ENCODE peak calls at places on chromosomes 12 and 14, in five cellular contexts. P, L, B, Z and X are unnamed samples.

GRCh38 chr12:114938487-114939210 is 254.7 kb upstream of the TBX3 start:
- DNase-seq in P (no peak), L (no peak), B (no peak), Z (peak), X (no peak)

GRCh38 chr12:90712671-90713070 is 242.3 kb downstream of the CCER1 start:
- DNase-seq in P (no peak), L (no peak), B (no peak), Z (no peak), X (no peak)

GRCh38 chr14:106605548-106606448 is 1079.4 kb downstream of the TMEM121 start:
- DNase-seq in P (no peak), L (no peak), B (peak), Z (no peak), X (peak)

GRCh38 chr12:12779529-12779928 is 5.9 kb upstream of the APOLD1 start:
- DNase-seq in P (peak), L (peak), B (no peak), Z (no peak), X (no peak)

GRCh38 chr14:104141621-104142091 is 3.3 kb downstream of the KIF26A start:
- DNase-seq in P (no peak), L (no peak), B (no peak), Z (no peak), X (peak)

GRCh38 chr14:49966304-49966809 is 73.5 kb downstream of the ARF6 start:
- DNase-seq in P (peak), L (peak), B (no peak), Z (peak), X (no peak)

GRCh38 chr12:51678086-51678724 is 87.2 kb downstream of the SCN8A start:
- DNase-seq in P (peak), L (peak), B (peak), Z (peak), X (peak)

GRCh38 chr12:132729541-132730320 is 19.1 kb downstream of the PGAM5 start:
- DNase-seq in P (peak), L (no peak), B (no peak), Z (no peak), X (peak)

GRCh38 chr14:59318908-59319307 is 130.4 kb downstream of the DAAM1 start:
- DNase-seq in P (no peak), L (no peak), B (no peak), Z (no peak), X (no peak)

GRCh38 chr14:101171650-101172049 is 268.1 kb upstream of the RTL1 start:
- DNase-seq in P (no peak), L (no peak), B (no peak), Z (no peak), X (no peak)

GRCh38 chr12:21764063-21764462 is 10.4 kb downstream of the KCNJ8 start:
- DNase-seq in P (no peak), L (peak), B (no peak), Z (no peak), X (no peak)

GRCh38 chr14:54805080-54805479 is 97.5 kb downstream of the GCH1 start:
- DNase-seq in P (no peak), L (no peak), B (no peak), Z (no peak), X (no peak)

GRCh38 chr12:123150804-123151678 is at the start of gene PITPNM2:
- DNase-seq in P (peak), L (peak), B (peak), Z (peak), X (peak)

GRCh38 chr12:30098677-30099076 is 314.9 kb upstream of the TMTC1 start:
- DNase-seq in P (no peak), L (no peak), B (no peak), Z (peak), X (no peak)

GRCh38 chr14:65412881-65413738 is 580 bp downstream of the FUT8 start:
- DNase-seq in P (peak), L (peak), B (peak), Z (peak), X (peak)

GRCh38 chr14:61542848-61543790 is 152.2 kb upstream of the HIF1A start:
- DNase-seq in P (peak), L (no peak), B (no peak), Z (no peak), X (no peak)

GRCh38 chr12:56192582-56192981 is 3.3 kb upstream of the SMARCC2 start:
- DNase-seq in P (no peak), L (no peak), B (no peak), Z (no peak), X (no peak)
- TF ChIP-seq EZH2phosphoT487 in P (no peak), L (no peak), B (no peak), Z (no peak), X (no peak)

DNA sequence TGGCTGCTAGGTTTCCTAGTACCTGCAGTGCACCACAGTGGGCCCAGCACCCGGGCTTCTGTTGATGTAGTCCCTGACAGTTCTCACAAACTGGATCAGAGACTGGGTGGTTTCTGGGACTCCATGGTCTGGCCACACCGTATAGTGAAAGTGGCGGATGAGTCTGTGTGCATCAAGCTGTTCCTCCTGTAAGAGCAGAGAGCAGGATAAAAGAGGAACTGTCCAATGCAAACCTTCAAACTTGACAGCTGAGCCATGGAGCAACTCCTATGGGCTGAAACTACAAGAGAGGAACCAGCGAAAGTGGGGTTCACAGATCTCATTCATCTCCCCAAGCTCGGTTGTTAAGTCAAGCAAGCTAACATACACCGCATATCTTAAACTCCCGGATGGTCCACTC is 102.8 kb downstream of the PTPRB start:
- DNase-seq in P (no peak), L (no peak), B (no peak), Z (no peak), X (no peak)
- TF ChIP-seq EZH2phosphoT487 in P (no peak), L (no peak), B (no peak), Z (no peak), X (no peak)

GRCh38 chr12:109581856-109582255 is 8.3 kb downstream of the MVK start:
- DNase-seq in P (peak), L (no peak), B (no peak), Z (no peak), X (no peak)

GRCh38 chr12:109581334-109581691 is 7.7 kb downstream of the MVK start:
- DNase-seq in P (no peak), L (no peak), B (no peak), Z (no peak), X (no peak)

GRCh38 chr12:109583733-109584132 is 10.1 kb downstream of the MVK start:
- DNase-seq in P (peak), L (no peak), B (no peak), Z (no peak), X (no peak)

GRCh38 chr12:109580684-109581333 is 7.2 kb downstream of the MVK start:
- DNase-seq in P (no peak), L (no peak), B (no peak), Z (no peak), X (no peak)

DNA sequence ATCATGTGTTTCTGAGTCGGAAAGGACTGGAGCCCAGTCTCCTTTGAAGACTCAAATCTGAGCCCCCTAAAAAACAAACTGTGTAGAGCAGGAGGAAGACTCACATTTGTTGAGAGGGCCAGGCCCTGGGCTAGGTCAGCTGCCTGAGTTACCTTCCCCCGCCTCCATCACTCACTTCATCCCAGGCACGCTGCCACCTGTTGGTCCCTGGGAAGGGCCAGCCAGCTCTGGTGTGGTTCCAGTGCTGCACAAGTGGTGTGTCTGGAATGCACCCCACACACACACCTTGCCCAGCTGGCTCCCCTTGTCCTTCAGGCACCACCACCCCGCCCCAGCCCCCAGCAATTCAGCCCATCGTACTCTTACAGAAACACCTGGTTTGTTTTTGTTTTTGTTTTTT is 9.0 kb downstream of the MVK start:
- DNase-seq in P (no peak), L (no peak), B (no peak), Z (peak), X (peak)
- TF ChIP-seq EZH2phosphoT487 in P (no peak), L (no peak), B (no peak), Z (no peak), X (no peak)

DNA sequence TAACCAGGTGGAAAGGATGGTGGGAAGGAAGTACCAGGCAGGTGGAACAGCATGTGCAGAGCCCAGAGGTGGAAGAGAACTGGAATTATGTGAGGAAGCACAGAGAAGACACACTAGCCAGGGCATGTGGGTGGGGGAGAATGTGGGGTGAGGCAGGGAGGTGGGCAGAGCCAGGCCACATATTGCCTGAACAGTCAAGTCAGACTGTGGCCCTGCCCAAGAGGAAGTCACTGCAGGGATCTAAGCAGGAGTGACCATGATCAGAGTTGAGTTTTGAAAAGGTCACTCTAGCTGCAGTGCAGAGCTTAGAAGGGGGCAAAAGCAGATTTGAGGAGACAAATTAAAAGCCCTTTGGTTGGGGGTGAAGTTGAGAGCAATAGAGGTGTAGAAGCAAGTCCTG is 114.0 kb upstream of the SLC38A2 start:
- DNase-seq in P (no peak), L (no peak), B (no peak), Z (no peak), X (no peak)
- TF ChIP-seq EZH2phosphoT487 in P (no peak), L (no peak), B (no peak), Z (no peak), X (no peak)

GRCh38 chr12:53223391-53224267 is 8.4 kb downstream of the RARG start:
- DNase-seq in P (peak), L (peak), B (no peak), Z (peak), X (peak)
- TF ChIP-seq EZH2phosphoT487 in P (no peak), L (no peak), B (no peak), Z (no peak), X (no peak)

DNA sequence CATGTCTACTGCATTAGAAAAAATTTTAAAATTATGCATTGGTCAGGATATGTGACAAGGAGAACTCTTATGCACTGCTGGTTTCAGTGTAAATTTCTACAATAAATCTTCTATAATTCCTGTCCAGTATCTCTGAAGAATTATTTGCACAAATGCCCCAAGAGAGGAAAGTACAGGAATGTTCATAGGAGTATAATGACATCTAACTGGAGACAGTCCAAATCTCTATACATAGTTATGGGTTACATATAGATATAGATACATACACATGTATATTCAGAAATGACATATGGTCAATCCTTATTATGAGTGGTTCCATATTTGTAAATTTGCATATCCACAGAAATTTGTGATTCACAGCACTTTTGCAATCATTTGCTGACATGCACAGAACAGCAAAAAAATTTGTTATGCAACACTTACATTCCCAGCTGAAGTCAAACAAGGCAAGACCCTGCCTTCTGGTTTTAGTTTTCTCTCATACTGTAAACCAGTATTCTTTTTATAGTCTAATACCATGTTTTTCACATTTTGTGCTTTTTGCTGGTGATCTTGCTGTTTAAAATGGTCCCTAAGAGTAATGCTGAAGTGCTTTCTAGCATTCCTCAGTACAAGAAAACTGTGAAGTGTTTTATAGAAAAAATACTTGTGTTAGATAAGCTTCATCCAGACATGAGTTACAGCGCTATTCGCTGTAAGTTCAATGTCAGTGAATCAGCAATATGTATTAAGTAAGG is 103.7 kb downstream of the SLC16A7 start:
- DNase-seq in P (peak), L (peak), B (no peak), Z (no peak), X (no peak)
- TF ChIP-seq EZH2phosphoT487 in P (no peak), L (no peak), B (no peak), Z (no peak), X (no peak)